ENCODE peak calls at places on chromosomes 3 and 15, in four cellular contexts. G is bronchial epithelial cell, P is NCI-H1436, H is fibroblast of mammary gland. W is an unnamed sample.

GRCh38 chr15:41735033-41735432 is 39.3 kb upstream of the MAPKBP1 start:
- DNase-seq in H (no peak), P (no peak), G (no peak), W (no peak)

GRCh38 chr3:63791974-63792373 is 27.1 kb upstream of the C3orf49 start:
- DNase-seq in P (no peak), G (peak), H (peak), W (peak)

GRCh38 chr3:190210608-190211007 is 89.9 kb upstream of the P3H2 start:
- DNase-seq in G (no peak), H (no peak), P (no peak), W (no peak)

GRCh38 chr15:96887730-96888129 is 557.2 kb downstream of the NR2F2 start:
- DNase-seq in G (peak), H (peak), P (no peak), W (no peak)

GRCh38 chr15:69715205-69715604 is 262.6 kb downstream of the RPLP1 start:
- DNase-seq in P (no peak), H (no peak), G (no peak), W (no peak)

GRCh38 chr15:97087337-97087736 is 756.8 kb downstream of the NR2F2 start:
- DNase-seq in H (no peak), G (no peak), P (no peak), W (no peak)

GRCh38 chr15:59532770-59533379 is 78.7 kb upstream of the GCNT3 start:
- DNase-seq in H (peak), P (peak), G (peak), W (peak)

GRCh38 chr15:46242935-46243334 is 608.1 kb downstream of the SQOR start:
- DNase-seq in H (no peak), G (no peak), P (no peak), W (no peak)

GRCh38 chr3:128429751-128430150 is 36.9 kb downstream of the DNAJB8 start:
- DNase-seq in H (no peak), G (no peak), P (no peak), W (no peak)

GRCh38 chr3:49171775-49172500 is 540 bp downstream of the KLHDC8B start:
- DNase-seq in P (no peak), G (no peak), H (no peak), W (no peak)

GRCh38 chr3:127629462-127630403 is 748 bp downstream of the PODXL2 start:
- DNase-seq in P (no peak), H (no peak), G (no peak), W (peak)

GRCh38 chr15:95840004-95840403 is 490.5 kb upstream of the NR2F2 start:
- DNase-seq in G (no peak), H (peak), P (no peak), W (no peak)

GRCh38 chr3:192802957-192803899 is 75.9 kb upstream of the FGF12 start:
- DNase-seq in P (peak), H (peak), G (peak), W (peak)

GRCh38 chr3:35777563-35777962 is 138.2 kb downstream of the ARPP21 start:
- DNase-seq in P (no peak), G (no peak), H (no peak), W (no peak)

GRCh38 chr3:14231998-14232501 is 53.4 kb downstream of the LSM3 start:
- DNase-seq in G (no peak), H (no peak), P (no peak), W (no peak)

GRCh38 chr3:53811143-53811915 is 34.9 kb downstream of the CHDH start:
- DNase-seq in G (no peak), P (no peak), H (no peak), W (no peak)

GRCh38 chr3:52839892-52840545 is 5.2 kb upstream of the MUSTN1 start:
- DNase-seq in H (no peak), G (no peak), P (no peak), W (no peak)

GRCh38 chr15:101483476-101483875 is 6.0 kb downstream of the PCSK6 start:
- DNase-seq in P (no peak), G (no peak), H (no peak), W (no peak)

GRCh38 chr15:73573071-73573470 is 60.1 kb downstream of the NPTN start:
- DNase-seq in P (no peak), G (no peak), H (no peak), W (no peak)

GRCh38 chr15:94168250-94168649 is 63.1 kb upstream of the MCTP2 start:
- DNase-seq in P (no peak), H (no peak), G (peak), W (no peak)

GRCh38 chr15:72961326-72961725 is 90.9 kb upstream of the NEO1 start:
- DNase-seq in G (no peak), P (no peak), H (no peak), W (peak)

W was measured in D341Med.